ENCODE peak calls at places on chromosomes 4 and X, in seven cellular contexts. S is SK-N-SH, G is K562, N is H1, R is HepG2, C is HCT116, M is GM12878. I is an unnamed sample.

GRCh38 chrX:17440258-17440657 is 65.3 kb downstream of the NHS start:
- DNase-seq in S (no peak), G (no peak), N (no peak), R (peak), C (no peak), M (no peak), I (no peak)

GRCh38 chrX:115591420-115591819 is 30.4 kb downstream of the PLS3 start:
- DNase-seq in S (no peak), G (no peak), N (no peak), R (no peak), C (no peak), M (no peak), I (no peak)

GRCh38 chr4:121697626-121698025 is 846 bp upstream of the ANXA5 start:
- DNase-seq in S (no peak), G (no peak), N (no peak), R (no peak), C (no peak), M (no peak), I (no peak)

GRCh38 chr4:148089624-148090023 is 352.6 kb downstream of the NR3C2 start:
- DNase-seq in S (no peak), G (no peak), N (no peak), R (no peak), C (no peak), M (no peak), I (no peak)

GRCh38 chr4:184453402-184454160 is 20.8 kb downstream of the IRF2 start:
- DNase-seq in S (no peak), G (peak), N (no peak), R (no peak), C (no peak), M (no peak), I (peak)

GRCh38 chr4:71380721-71381120 is 41.9 kb downstream of the SLC4A4 start:
- DNase-seq in S (no peak), G (no peak), N (no peak), R (no peak), C (no peak), M (no peak), I (no peak)

GRCh38 chr4:47686294-47686872 is 151.5 kb downstream of the CORIN start:
- DNase-seq in S (peak), G (peak), N (peak), R (peak), C (peak), M (peak), I (no peak)

GRCh38 chrX:81377329-81377728 is 175.4 kb downstream of the SH3BGRL start:
- DNase-seq in S (peak), G (peak), N (no peak), R (peak), C (no peak), M (no peak), I (peak)

GRCh38 chr4:152594981-152595916 is 59.4 kb upstream of the FBXW7 start:
- DNase-seq in S (no peak), G (no peak), N (no peak), R (no peak), C (no peak), M (peak), I (no peak)

GRCh38 chr4:158863296-158863695 is 94.5 kb downstream of the FNIP2 start:
- DNase-seq in S (no peak), G (no peak), N (no peak), R (no peak), C (no peak), M (no peak), I (no peak)

GRCh38 chr4:71377561-71377960 is 38.7 kb downstream of the SLC4A4 start:
- DNase-seq in S (no peak), G (no peak), N (no peak), R (no peak), C (no peak), M (no peak), I (no peak)

GRCh38 chrX:100928660-100929613 is at the start of gene XKRX:
- DNase-seq in S (peak), G (peak), N (no peak), R (no peak), C (peak), M (no peak), I (peak)

GRCh38 chrX:115339441-115340025 is 50.0 kb downstream of the LUZP4 start:
- DNase-seq in S (no peak), G (no peak), N (no peak), R (no peak), C (no peak), M (no peak), I (no peak)

GRCh38 chr4:176191974-176192373 is 3.4 kb downstream of the SPATA4 start:
- DNase-seq in S (peak), G (no peak), N (no peak), R (no peak), C (no peak), M (no peak), I (no peak)
- TF ChIP-seq JUND in S (peak), G (no peak), N (no peak), R (no peak), C (no peak), M (no peak), I (no peak)

GRCh38 chr4:53990641-53991040 is 73.8 kb downstream of the CHIC2 start:
- DNase-seq in S (no peak), G (no peak), N (no peak), R (no peak), C (no peak), M (no peak), I (no peak)

GRCh38 chr4:53992785-53993184 is 71.6 kb downstream of the CHIC2 start:
- DNase-seq in S (no peak), G (no peak), N (no peak), R (peak), C (no peak), M (no peak), I (no peak)

GRCh38 chr4:53986062-53986461 is 78.3 kb downstream of the CHIC2 start:
- DNase-seq in S (no peak), G (no peak), N (no peak), R (no peak), C (no peak), M (no peak), I (no peak)

GRCh38 chr4:53991821-53992220 is 72.6 kb downstream of the CHIC2 start:
- DNase-seq in S (no peak), G (no peak), N (no peak), R (no peak), C (no peak), M (no peak), I (no peak)

DNA sequence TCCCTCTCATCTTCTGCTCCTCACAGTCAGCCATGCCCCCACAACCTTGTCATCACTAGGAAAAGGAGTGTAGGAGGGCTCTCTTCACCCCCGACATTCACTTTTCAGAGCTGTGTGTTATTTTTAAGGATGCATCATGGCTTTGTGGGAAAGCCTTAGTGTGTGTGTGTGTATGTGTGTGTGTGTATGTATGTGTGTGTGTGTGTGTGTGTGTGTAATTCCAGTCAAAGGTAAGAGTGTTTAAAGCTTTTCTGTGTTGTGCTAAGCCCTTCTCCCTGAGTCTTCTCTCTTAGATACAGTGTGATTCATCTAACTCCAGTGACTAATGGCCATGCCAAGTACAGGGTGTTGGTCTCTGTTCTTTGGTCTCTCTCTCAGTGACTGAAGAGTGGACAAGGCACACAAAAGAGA is 76.6 kb downstream of the CHIC2 start:
- DNase-seq in S (no peak), G (no peak), N (no peak), R (peak), C (peak), M (no peak), I (no peak)
- TF ChIP-seq JUND in S (no peak), G (no peak), N (no peak), R (no peak), C (peak), M (no peak), I (no peak)

DNA sequence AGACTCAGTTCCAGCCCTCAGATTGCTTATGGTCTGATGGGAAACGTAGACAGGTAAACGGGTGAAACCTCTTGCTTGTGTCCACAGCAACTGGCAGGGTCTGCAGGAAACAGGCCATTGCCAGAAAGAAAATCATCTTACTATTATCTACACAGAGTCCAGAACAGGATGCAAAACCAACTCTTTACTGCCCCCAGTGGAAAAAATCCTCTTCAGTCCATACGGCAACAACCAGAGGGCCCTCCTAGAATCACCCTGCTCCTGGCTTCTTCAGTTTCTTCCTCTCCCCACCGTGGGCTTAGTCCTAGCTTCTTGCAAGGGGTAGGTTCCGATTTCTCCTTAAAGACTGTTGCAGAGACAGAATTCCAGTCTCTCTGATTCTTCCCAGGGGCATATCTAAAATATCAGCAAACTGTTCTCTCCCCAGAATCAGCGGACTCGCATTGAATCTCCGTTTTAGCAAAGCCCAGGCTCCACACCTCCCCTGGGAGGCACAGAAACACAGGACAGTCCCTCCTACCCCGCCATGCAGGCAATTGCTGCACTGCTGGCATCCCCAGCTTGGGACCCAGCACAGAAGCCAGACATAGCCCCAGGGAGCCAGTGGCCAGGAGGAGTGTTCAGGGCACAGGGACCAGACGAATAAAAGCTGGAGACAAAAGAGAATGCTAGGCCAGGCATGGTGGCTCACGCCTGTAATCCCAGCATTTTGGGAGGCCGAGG is 41.0 kb upstream of the SH3RF1 start:
- DNase-seq in S (peak), G (peak), N (peak), R (peak), C (peak), M (peak), I (peak)
- TF ChIP-seq JUND in S (no peak), G (no peak), N (no peak), R (no peak), C (no peak), M (no peak), I (no peak)

GRCh38 chr4:182339246-182339645 is 96.0 kb downstream of the TENM3 start:
- DNase-seq in S (no peak), G (no peak), N (peak), R (no peak), C (no peak), M (no peak), I (no peak)
- TF ChIP-seq JUND in S (no peak), G (no peak), N (no peak), R (no peak), C (no peak), M (no peak), I (no peak)

GRCh38 chr4:111806331-111806730 is 338.9 kb upstream of the FAM241A start:
- DNase-seq in S (peak), G (no peak), N (peak), R (peak), C (peak), M (no peak), I (peak)
- TF ChIP-seq JUND in S (no peak), G (no peak), N (no peak), R (no peak), C (no peak), M (no peak), I (no peak)

GRCh38 chr4:123939621-123940020 is 543.0 kb downstream of the SPRY1 start:
- DNase-seq in S (no peak), G (no peak), N (no peak), R (no peak), C (peak), M (no peak), I (no peak)
- TF ChIP-seq JUND in S (peak), G (no peak), N (no peak), R (no peak), C (peak), M (no peak), I (no peak)

DNA sequence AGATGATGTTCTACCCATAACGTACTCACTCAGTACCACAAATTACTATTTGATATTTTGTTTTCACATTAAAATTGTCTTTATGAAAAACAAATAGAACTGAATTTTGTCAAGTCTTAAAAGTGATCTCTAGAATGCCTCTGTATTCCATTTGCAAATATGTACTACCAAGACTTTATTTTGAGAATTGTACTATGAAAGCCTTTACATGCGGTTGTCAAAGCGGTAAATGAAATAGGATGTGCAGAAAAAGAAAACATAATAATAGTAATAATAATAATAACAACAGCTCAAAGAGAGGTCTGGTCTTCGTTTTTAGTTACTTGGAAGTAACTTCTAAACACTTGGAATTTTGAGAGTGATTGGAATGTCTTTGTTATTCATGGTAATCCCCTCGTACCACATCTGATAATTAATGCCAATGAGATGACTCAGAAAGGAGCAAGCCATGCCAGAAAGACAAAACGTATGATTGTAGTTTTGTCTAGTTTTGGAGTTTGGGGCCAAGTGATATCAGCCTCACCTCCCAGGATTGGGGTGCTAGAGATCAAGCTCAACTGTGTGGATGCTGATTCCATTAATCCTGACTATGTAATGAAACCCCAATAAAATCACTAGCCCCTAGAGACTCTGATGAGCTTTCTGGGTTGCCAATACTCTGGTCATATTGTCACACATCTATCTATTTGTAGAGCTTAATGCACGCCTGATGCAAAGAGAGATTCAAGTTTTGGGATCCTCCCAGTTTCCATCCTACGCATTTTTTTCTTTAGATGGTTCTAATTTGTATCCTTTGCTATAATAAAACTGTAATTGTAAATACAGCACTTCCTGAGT is 20.2 kb upstream of the CTSO start:
- DNase-seq in S (no peak), G (no peak), N (no peak), R (no peak), C (no peak), M (no peak), I (no peak)
- TF ChIP-seq JUND in S (no peak), G (no peak), N (peak), R (no peak), C (no peak), M (no peak), I (no peak)

DNA sequence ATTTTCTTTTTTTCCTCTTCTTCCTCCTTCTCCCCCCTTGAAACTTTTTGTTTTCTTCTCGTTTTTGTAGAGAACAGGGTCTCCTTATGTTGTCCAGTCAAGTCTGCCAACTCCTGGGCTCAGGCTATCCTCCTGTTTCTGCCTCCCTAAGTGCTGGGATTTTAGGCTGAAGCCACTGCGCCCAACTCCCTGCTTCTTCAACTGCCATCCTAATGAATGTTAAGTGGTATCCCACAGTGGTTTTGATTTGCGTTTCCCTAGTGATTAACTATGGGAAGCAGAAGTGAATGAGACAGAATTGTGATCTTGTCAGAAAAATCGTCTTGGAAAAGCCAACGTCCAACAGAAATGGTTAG is 999 bp upstream of the ADD1 start:
- DNase-seq in S (peak), G (no peak), N (no peak), R (no peak), C (no peak), M (no peak), I (no peak)
- TF ChIP-seq JUND in S (no peak), G (no peak), N (no peak), R (no peak), C (no peak), M (no peak), I (no peak)

I was measured in T47D.